ENCODE peak calls at places on chromosomes 2 and 18, in ten cellular contexts. I, Z, E, V, T, P, R, A, M and C are unnamed samples.

GRCh38 chr2:224395646-224396390 is 6.1 kb downstream of the FAM124B start:
- DNase-seq in I (no peak), Z (no peak), E (peak), V (no peak), T (no peak), P (no peak), R (no peak), A (no peak), M (no peak), C (no peak)

GRCh38 chr2:123453046-123453445 is 572.0 kb upstream of the CNTNAP5 start:
- DNase-seq in I (no peak), Z (no peak), E (no peak), V (no peak), T (no peak), P (no peak), R (no peak), A (no peak), M (no peak), C (no peak)

GRCh38 chr18:67132919-67133318 is 383.6 kb downstream of the DSEL start:
- DNase-seq in I (no peak), Z (no peak), E (no peak), V (no peak), T (no peak), P (no peak), R (no peak), A (no peak), M (no peak), C (no peak)

GRCh38 chr2:152718909-152719645 is 657 bp downstream of the ARL6IP6 start:
- DNase-seq in I (no peak), Z (peak), E (no peak), V (peak), T (peak), P (no peak), R (peak), A (peak), M (peak), C (peak)

GRCh38 chr2:62415019-62415431 is 91.0 kb downstream of the TMEM17 start:
- DNase-seq in I (no peak), Z (no peak), E (no peak), V (no peak), T (no peak), P (no peak), R (no peak), A (no peak), M (no peak), C (peak)

GRCh38 chr2:61534926-61535325 is 3.2 kb downstream of the XPO1 start:
- DNase-seq in I (no peak), Z (no peak), E (peak), V (no peak), T (no peak), P (no peak), R (no peak), A (no peak), M (no peak), C (no peak)

GRCh38 chr2:4135765-4136164 is 432.4 kb downstream of the DCDC2C start:
- DNase-seq in I (no peak), Z (no peak), E (no peak), V (no peak), T (no peak), P (no peak), R (no peak), A (no peak), M (no peak), C (no peak)

GRCh38 chr2:201451330-201452057 is at the start of the genes STRADB and TRAK2:
- DNase-seq in I (peak), Z (peak), E (peak), V (peak), T (peak), P (peak), R (peak), A (peak), M (peak), C (peak)

GRCh38 chr2:29064746-29065478 is 9.4 kb downstream of the PCARE start:
- DNase-seq in I (no peak), Z (no peak), E (no peak), V (no peak), T (no peak), P (no peak), R (peak), A (no peak), M (no peak), C (no peak)

GRCh38 chr2:206642075-206643025 is at the start of gene FAM237A:
- DNase-seq in I (no peak), Z (peak), E (peak), V (peak), T (peak), P (no peak), R (peak), A (no peak), M (no peak), C (no peak)

GRCh38 chr2:45307147-45307546 is 297.9 kb upstream of the SIX2 start:
- DNase-seq in I (no peak), Z (no peak), E (no peak), V (no peak), T (no peak), P (no peak), R (no peak), A (no peak), M (no peak), C (no peak)

GRCh38 chr2:45994060-45994459 is 303.1 kb upstream of the EPAS1 start:
- DNase-seq in I (no peak), Z (no peak), E (no peak), V (no peak), T (no peak), P (no peak), R (no peak), A (no peak), M (no peak), C (no peak)

GRCh38 chr2:232042911-232043564 is 81.5 kb downstream of the DIS3L2 start:
- DNase-seq in I (no peak), Z (no peak), E (no peak), V (no peak), T (no peak), P (no peak), R (no peak), A (no peak), M (no peak), C (no peak)

GRCh38 chr2:188303363-188304031 is 11.8 kb downstream of the GULP1 start:
- DNase-seq in I (no peak), Z (no peak), E (peak), V (peak), T (peak), P (no peak), R (no peak), A (no peak), M (no peak), C (no peak)

GRCh38 chr2:47809903-47810302 is 27.0 kb downstream of the MSH6 start:
- DNase-seq in I (no peak), Z (no peak), E (no peak), V (no peak), T (no peak), P (no peak), R (no peak), A (no peak), M (no peak), C (no peak)

GRCh38 chr18:43276471-43276870 is 819 bp downstream of the SYT4 start:
- DNase-seq in I (no peak), Z (no peak), E (no peak), V (no peak), T (no peak), P (no peak), R (no peak), A (no peak), M (no peak), C (no peak)

GRCh38 chr2:68251855-68252406 is 401 bp downstream of the PPP3R1 start:
- DNase-seq in I (no peak), Z (no peak), E (peak), V (no peak), T (peak), P (peak), R (peak), A (peak), M (peak), C (no peak)

GRCh38 chr2:68250196-68250595 is 2.1 kb downstream of the PPP3R1 start:
- DNase-seq in I (no peak), Z (no peak), E (no peak), V (no peak), T (no peak), P (no peak), R (no peak), A (no peak), M (no peak), C (peak)

GRCh38 chr2:68250652-68251186 is 1.6 kb downstream of the PPP3R1 start:
- DNase-seq in I (no peak), Z (no peak), E (no peak), V (no peak), T (no peak), P (no peak), R (no peak), A (no peak), M (peak), C (no peak)

GRCh38 chr2:68252407-68253210 is at the start of gene PPP3R1:
- DNase-seq in I (peak), Z (peak), E (peak), V (peak), T (peak), P (peak), R (peak), A (peak), M (peak), C (peak)

DNA sequence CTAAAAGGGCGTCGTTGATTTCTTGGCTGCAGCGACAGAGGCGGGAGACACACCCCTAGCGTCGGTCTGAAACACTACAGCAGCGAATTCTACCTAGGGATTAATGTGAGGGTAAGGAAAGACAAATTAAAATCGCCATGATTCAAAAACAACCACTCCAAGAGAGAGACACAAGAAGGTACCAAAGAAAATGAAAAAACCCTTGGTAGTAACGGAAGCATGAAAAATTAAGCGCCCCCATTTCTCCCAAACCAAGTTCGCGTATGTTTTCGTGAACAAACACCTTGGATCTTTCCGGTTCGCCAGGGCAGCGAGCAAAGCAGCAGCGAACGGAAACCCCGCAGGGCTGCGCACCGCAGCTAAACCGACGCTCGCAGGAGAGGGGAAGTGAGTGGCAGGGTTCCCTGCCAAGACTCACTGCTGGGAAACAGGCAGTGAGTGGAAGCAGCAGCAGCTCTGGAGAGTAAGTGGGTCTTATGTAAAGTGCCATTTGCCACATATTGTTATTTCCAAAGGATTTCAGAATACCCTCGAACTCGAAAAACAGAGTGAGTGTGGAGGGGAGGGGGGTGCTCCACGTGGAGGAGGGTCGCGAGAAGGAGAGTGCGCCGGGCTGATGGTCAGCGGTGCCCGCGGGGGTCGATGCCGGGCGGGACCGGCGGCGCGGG is 1.0 kb downstream of the PPP3R1 start:
- DNase-seq in I (peak), Z (peak), E (peak), V (peak), T (peak), P (peak), R (peak), A (peak), M (peak), C (peak)
- TF ChIP-seq POLR2AphosphoS5 in I (peak), Z (no peak), E (no peak), V (no peak), T (no peak), P (peak), R (no peak), A (no peak), M (peak), C (peak)

DNA sequence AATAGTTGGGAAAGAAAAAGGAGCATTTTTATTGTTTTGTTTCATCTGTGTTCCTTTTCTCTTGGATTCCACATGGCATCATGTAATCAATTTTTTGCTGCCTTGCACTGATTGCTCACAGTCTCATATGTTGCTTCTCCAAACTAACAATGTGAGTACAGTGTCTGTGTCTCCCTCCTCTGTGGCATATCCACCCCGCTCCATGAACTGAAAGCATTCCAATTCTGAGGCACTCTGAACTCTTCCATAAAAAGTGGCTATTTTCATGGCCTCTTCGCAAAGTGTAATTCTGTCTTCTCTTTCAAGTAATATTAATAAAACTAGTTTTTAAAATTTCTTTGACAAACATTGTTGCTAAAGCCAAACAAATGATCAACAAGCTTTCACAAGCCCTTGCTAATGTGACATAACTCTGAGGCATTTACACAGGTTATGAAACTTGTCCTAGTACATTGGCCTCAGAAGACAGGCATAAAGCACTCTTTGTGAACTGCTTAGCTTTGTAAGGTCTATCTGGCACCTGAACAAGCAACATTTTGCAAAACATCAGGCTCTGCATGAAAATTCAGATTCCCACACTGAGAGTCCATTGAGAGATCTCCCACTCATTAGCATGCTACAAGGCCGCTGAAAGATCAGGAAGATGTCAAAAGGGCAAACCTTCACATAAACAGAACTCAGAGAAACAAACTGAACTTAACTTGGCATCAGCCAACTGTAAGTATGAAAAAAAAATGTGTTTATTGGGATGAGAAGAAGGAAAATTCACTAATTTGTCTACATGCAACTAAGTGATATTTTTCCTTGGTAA is 33.0 kb downstream of the GPR75 start:
- DNase-seq in I (no peak), Z (no peak), E (no peak), V (no peak), T (no peak), P (no peak), R (no peak), A (no peak), M (no peak), C (no peak)
- H3K27ac ChIP-seq in I (no peak), Z (no peak), E (no peak), V (no peak), T (peak), P (no peak), R (no peak), A (peak), M (no peak), C (no peak)

DNA sequence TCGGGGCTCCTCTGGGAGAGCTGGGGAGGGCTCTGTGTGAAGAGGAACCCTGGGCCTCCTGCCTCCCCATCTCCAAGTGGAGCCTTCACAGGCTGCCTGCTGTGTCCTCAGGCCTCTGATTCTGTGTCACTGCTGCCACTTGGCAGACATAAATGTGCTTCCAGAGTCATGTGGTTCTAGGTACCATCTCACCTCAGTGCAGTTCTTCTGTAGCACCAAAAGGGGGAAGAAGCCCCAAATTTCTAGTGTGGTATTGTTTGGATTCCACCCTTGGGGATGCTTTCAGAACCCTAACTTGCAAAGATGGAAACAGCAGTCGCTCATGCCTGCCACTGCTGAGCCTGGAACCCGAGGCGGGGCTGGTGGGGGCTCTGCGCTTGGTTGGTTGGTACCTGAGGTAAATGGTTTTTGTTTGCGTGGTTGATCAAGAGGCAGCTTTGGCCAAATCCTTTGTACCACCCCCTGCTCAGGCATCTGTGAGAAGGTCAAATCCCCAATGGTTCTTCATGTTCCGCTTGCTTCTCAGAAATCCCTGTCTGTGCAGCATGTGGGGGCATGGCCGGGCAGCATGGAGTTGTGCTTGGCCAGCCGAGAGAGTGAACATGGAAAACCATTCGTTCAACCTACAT is 27.5 kb downstream of the COA5 start:
- DNase-seq in I (no peak), Z (no peak), E (no peak), V (no peak), T (no peak), P (no peak), R (no peak), A (no peak), M (no peak), C (no peak)
- TF ChIP-seq CTCF in I (no peak), Z (no peak), E (no peak), V (no peak), T (no peak), P (no peak), R (no peak), A (no peak), M (no peak), C (no peak)

GRCh38 chr2:134208825-134209224 is 45.0 kb upstream of the MGAT5 start:
- DNase-seq in I (no peak), Z (no peak), E (no peak), V (no peak), T (no peak), P (no peak), R (no peak), A (no peak), M (no peak), C (peak)
- TF ChIP-seq POLR2AphosphoS5 in I (no peak), Z (no peak), E (no peak), V (no peak), T (no peak), P (no peak), R (no peak), A (no peak), M (no peak), C (no peak)